ENCODE peak calls at places on chromosomes 1 and 21, in seven cellular contexts. One of them, this sample, is unnamed.

GRCh38 chr21:35027558-35028450 is 21.3 kb downstream of the RUNX1 start:
- DNase-seq in heart left ventricle: no peak
- DNase-seq in right cardiac atrium: no peak
- DNase-seq in lung: no peak
- DNase-seq in effector memory CD4-positive, alpha-beta T cell: no peak
- DNase-seq in psoas muscle: no peak
- DNase-seq in endodermal cell: no peak
- DNase-seq in this sample: no peak

GRCh38 chr1:221810406-221810805 is 68.5 kb upstream of the DUSP10 start:
- DNase-seq in psoas muscle: no peak
- DNase-seq in right cardiac atrium: no peak
- DNase-seq in lung: no peak
- DNase-seq in endodermal cell: no peak
- DNase-seq in effector memory CD4-positive, alpha-beta T cell: no peak
- DNase-seq in heart left ventricle: no peak
- DNase-seq in this sample: no peak

GRCh38 chr1:198775606-198776005 is 136.8 kb downstream of the PTPRC start:
- DNase-seq in effector memory CD4-positive, alpha-beta T cell: no peak
- DNase-seq in heart left ventricle: no peak
- DNase-seq in right cardiac atrium: no peak
- DNase-seq in lung: no peak
- DNase-seq in psoas muscle: no peak
- DNase-seq in endodermal cell: no peak
- DNase-seq in this sample: peak; percentile 15

GRCh38 chr1:86247553-86248279 is 91.1 kb upstream of the COL24A1 start:
- DNase-seq in heart left ventricle: no peak
- DNase-seq in psoas muscle: peak; percentile 64
- DNase-seq in right cardiac atrium: no peak
- DNase-seq in effector memory CD4-positive, alpha-beta T cell: no peak
- DNase-seq in lung: no peak
- DNase-seq in endodermal cell: no peak
- DNase-seq in this sample: no peak

GRCh38 chr1:151309851-151310323 is 17.3 kb downstream of the PI4KB start:
- DNase-seq in lung: no peak
- DNase-seq in heart left ventricle: no peak
- DNase-seq in psoas muscle: no peak
- DNase-seq in effector memory CD4-positive, alpha-beta T cell: no peak
- DNase-seq in right cardiac atrium: no peak
- DNase-seq in endodermal cell: peak; percentile 63
- DNase-seq in this sample: no peak

GRCh38 chr1:28871631-28872401 is 42.6 kb upstream of the EPB41 start:
- DNase-seq in lung: no peak
- DNase-seq in right cardiac atrium: no peak
- DNase-seq in endodermal cell: no peak
- DNase-seq in heart left ventricle: no peak
- DNase-seq in psoas muscle: no peak
- DNase-seq in effector memory CD4-positive, alpha-beta T cell: no peak
- DNase-seq in this sample: no peak

GRCh38 chr1:102790997-102791396 is 317.3 kb downstream of the COL11A1 start:
- DNase-seq in effector memory CD4-positive, alpha-beta T cell: no peak
- DNase-seq in endodermal cell: no peak
- DNase-seq in right cardiac atrium: no peak
- DNase-seq in lung: no peak
- DNase-seq in psoas muscle: no peak
- DNase-seq in heart left ventricle: no peak
- DNase-seq in this sample: no peak

GRCh38 chr1:39940253-39940652 is 14.7 kb upstream of the MFSD2A start:
- DNase-seq in endodermal cell: no peak
- DNase-seq in right cardiac atrium: peak; percentile 60
- DNase-seq in heart left ventricle: no peak
- DNase-seq in effector memory CD4-positive, alpha-beta T cell: no peak
- DNase-seq in psoas muscle: no peak
- DNase-seq in lung: no peak
- DNase-seq in this sample: no peak

GRCh38 chr1:94061513-94062443 is 59.2 kb downstream of the ABCA4 start:
- DNase-seq in psoas muscle: peak; percentile 73
- DNase-seq in endodermal cell: peak; percentile 92
- DNase-seq in right cardiac atrium: peak; percentile 81
- DNase-seq in effector memory CD4-positive, alpha-beta T cell: no peak
- DNase-seq in heart left ventricle: peak; percentile 78
- DNase-seq in lung: peak; percentile 74
- DNase-seq in this sample: peak; percentile 68

GRCh38 chr21:45640888-45641479 is 2.5 kb upstream of the PCBP3 start:
- DNase-seq in heart left ventricle: no peak
- DNase-seq in lung: no peak
- DNase-seq in effector memory CD4-positive, alpha-beta T cell: no peak
- DNase-seq in endodermal cell: peak; percentile 90
- DNase-seq in psoas muscle: no peak
- DNase-seq in right cardiac atrium: peak; percentile 64
- DNase-seq in this sample: peak; percentile 30

GRCh38 chr1:50047916-50048694 is 24.4 kb upstream of the AGBL4 start:
- DNase-seq in right cardiac atrium: peak; percentile 73
- DNase-seq in heart left ventricle: peak; percentile 56
- DNase-seq in effector memory CD4-positive, alpha-beta T cell: no peak
- DNase-seq in endodermal cell: peak; percentile 90
- DNase-seq in lung: no peak
- DNase-seq in psoas muscle: peak; percentile 36
- DNase-seq in this sample: peak; percentile 20

GRCh38 chr1:54384471-54384870 is 21.7 kb downstream of the SSBP3 start:
- DNase-seq in psoas muscle: no peak
- DNase-seq in endodermal cell: no peak
- DNase-seq in effector memory CD4-positive, alpha-beta T cell: no peak
- DNase-seq in lung: no peak
- DNase-seq in heart left ventricle: no peak
- DNase-seq in right cardiac atrium: no peak
- DNase-seq in this sample: no peak

GRCh38 chr1:169091480-169091941 is 15.0 kb upstream of the ATP1B1 start:
- DNase-seq in right cardiac atrium: no peak
- DNase-seq in psoas muscle: no peak
- DNase-seq in endodermal cell: no peak
- DNase-seq in heart left ventricle: no peak
- DNase-seq in effector memory CD4-positive, alpha-beta T cell: no peak
- DNase-seq in lung: no peak
- DNase-seq in this sample: no peak

GRCh38 chr21:34812510-34813265 is 143.9 kb downstream of the CLIC6 start:
- DNase-seq in effector memory CD4-positive, alpha-beta T cell: no peak
- DNase-seq in endodermal cell: no peak
- DNase-seq in psoas muscle: no peak
- DNase-seq in right cardiac atrium: no peak
- DNase-seq in lung: no peak
- DNase-seq in heart left ventricle: no peak
- DNase-seq in this sample: no peak

GRCh38 chr1:231564373-231564772 is 35.9 kb downstream of the TSNAX start:
- DNase-seq in heart left ventricle: no peak
- DNase-seq in endodermal cell: no peak
- DNase-seq in lung: no peak
- DNase-seq in psoas muscle: no peak
- DNase-seq in right cardiac atrium: no peak
- DNase-seq in effector memory CD4-positive, alpha-beta T cell: no peak
- DNase-seq in this sample: no peak

GRCh38 chr1:9066945-9067807 is 2.3 kb downstream of the SLC2A5 start:
- DNase-seq in right cardiac atrium: peak; percentile 81
- DNase-seq in heart left ventricle: peak; percentile 70
- DNase-seq in lung: peak; percentile 43
- DNase-seq in psoas muscle: peak; percentile 86
- DNase-seq in effector memory CD4-positive, alpha-beta T cell: no peak
- DNase-seq in endodermal cell: no peak
- DNase-seq in this sample: peak; percentile 18

GRCh38 chr1:159008744-159009188 is 941 bp upstream of the IFI16 start:
- DNase-seq in right cardiac atrium: no peak
- DNase-seq in psoas muscle: no peak
- DNase-seq in effector memory CD4-positive, alpha-beta T cell: peak; percentile 28
- DNase-seq in lung: no peak
- DNase-seq in endodermal cell: no peak
- DNase-seq in heart left ventricle: no peak
- DNase-seq in this sample: no peak

GRCh38 chr21:38420140-38420539 is 78.1 kb downstream of the ERG start:
- DNase-seq in lung: no peak
- DNase-seq in heart left ventricle: no peak
- DNase-seq in psoas muscle: no peak
- DNase-seq in right cardiac atrium: no peak
- DNase-seq in effector memory CD4-positive, alpha-beta T cell: no peak
- DNase-seq in endodermal cell: no peak
- DNase-seq in this sample: no peak

GRCh38 chr1:244394851-244395765 is 56.6 kb downstream of the ADSS2 start:
- DNase-seq in right cardiac atrium: no peak
- DNase-seq in psoas muscle: no peak
- DNase-seq in endodermal cell: peak; percentile 54
- DNase-seq in lung: no peak
- DNase-seq in effector memory CD4-positive, alpha-beta T cell: no peak
- DNase-seq in heart left ventricle: no peak
- DNase-seq in this sample: no peak

GRCh38 chr1:233625510-233625981 is 11.6 kb downstream of the KCNK1 start:
- DNase-seq in lung: no peak
- DNase-seq in psoas muscle: no peak
- DNase-seq in heart left ventricle: no peak
- DNase-seq in effector memory CD4-positive, alpha-beta T cell: no peak
- DNase-seq in endodermal cell: no peak
- DNase-seq in right cardiac atrium: no peak
- DNase-seq in this sample: no peak

GRCh38 chr1:167517535-167518330 is 596 bp downstream of the CD247 start:
- DNase-seq in effector memory CD4-positive, alpha-beta T cell: peak; percentile 85
- DNase-seq in heart left ventricle: no peak
- DNase-seq in lung: no peak
- DNase-seq in endodermal cell: no peak
- DNase-seq in psoas muscle: no peak
- DNase-seq in right cardiac atrium: peak; percentile 61
- DNase-seq in this sample: no peak

GRCh38 chr1:58143972-58144752 is 402.4 kb downstream of the OMA1 start:
- DNase-seq in lung: no peak
- DNase-seq in effector memory CD4-positive, alpha-beta T cell: no peak
- DNase-seq in endodermal cell: no peak
- DNase-seq in psoas muscle: no peak
- DNase-seq in right cardiac atrium: no peak
- DNase-seq in heart left ventricle: no peak
- DNase-seq in this sample: no peak

DNA sequence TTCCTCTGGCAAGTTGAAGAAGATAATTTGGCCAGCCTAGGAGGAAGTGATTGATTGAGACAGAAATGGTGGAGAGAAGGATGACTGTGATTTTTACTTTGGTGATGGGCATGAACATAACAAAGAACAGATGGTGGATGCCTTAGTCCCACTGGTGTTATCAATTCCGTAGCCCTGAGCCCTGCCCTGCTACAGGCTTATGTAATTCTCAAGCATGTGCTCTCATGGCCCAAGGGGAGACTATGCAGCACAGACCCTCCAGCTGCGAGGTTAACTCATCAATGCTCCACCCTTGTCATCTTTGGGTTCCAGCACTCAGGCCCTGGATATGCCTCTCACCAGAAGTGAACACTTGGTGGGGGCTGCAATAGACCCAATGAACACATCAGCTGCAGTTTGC is 62.7 kb upstream of the LRRC8D start:
- DNase-seq in lung: no peak
- DNase-seq in psoas muscle: no peak
- DNase-seq in effector memory CD4-positive, alpha-beta T cell: no peak
- DNase-seq in endodermal cell: no peak
- DNase-seq in heart left ventricle: no peak
- DNase-seq in right cardiac atrium: no peak
- DNase-seq in this sample: no peak
- H3K4me1 ChIP-seq in lung: peaks cover 6% of the 10 kb centered on the region
- H3K4me1 ChIP-seq in psoas muscle: no peaks in the 10 kb centered on the region
- H3K4me1 ChIP-seq in effector memory CD4-positive, alpha-beta T cell: peaks cover 31% of the 10 kb centered on the region
- H3K4me1 ChIP-seq in endodermal cell: peaks cover 17% of the 10 kb centered on the region
- H3K4me1 ChIP-seq in heart left ventricle: peaks cover 3% of the 10 kb centered on the region
- H3K4me1 ChIP-seq in right cardiac atrium: peaks cover 9% of the 10 kb centered on the region
- H3K4me1 ChIP-seq in this sample: no peaks in the 10 kb centered on the region

DNA sequence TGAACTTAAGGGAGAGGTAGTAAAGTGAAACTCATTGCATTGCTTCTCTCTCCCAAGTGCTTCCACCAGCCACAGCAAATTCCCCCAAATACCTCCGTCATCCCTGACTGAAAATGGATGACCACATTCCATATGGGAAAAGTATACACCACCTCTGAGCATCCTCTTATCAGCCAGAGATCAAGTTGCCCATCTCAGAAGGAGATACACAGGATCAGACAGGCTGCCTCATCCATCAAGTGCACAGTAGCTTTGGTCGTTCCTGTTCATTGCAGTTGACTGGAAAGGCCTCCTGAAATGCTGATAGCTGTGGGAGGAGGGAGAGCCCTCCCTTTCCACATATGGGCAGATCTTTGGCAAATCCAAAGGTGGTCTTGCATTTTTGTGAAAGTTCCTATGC is 208.8 kb upstream of the UBE2U start:
- DNase-seq in lung: no peak
- DNase-seq in right cardiac atrium: no peak
- DNase-seq in heart left ventricle: no peak
- DNase-seq in psoas muscle: no peak
- DNase-seq in effector memory CD4-positive, alpha-beta T cell: no peak
- DNase-seq in endodermal cell: no peak
- DNase-seq in this sample: no peak
- H3K4me3 ChIP-seq in lung: no peak overlapping the region
- H3K4me3 ChIP-seq in right cardiac atrium: no peak overlapping the region
- H3K4me3 ChIP-seq in heart left ventricle: no peak overlapping the region
- H3K4me3 ChIP-seq in psoas muscle: no peak overlapping the region
- H3K4me3 ChIP-seq in effector memory CD4-positive, alpha-beta T cell: no peak overlapping the region
- H3K4me3 ChIP-seq in endodermal cell: no peak overlapping the region
- H3K4me3 ChIP-seq in this sample: no peak overlapping the region

GRCh38 chr1:10299174-10299573 is 88.8 kb downstream of the KIF1B start:
- DNase-seq in right cardiac atrium: no peak
- DNase-seq in heart left ventricle: no peak
- DNase-seq in lung: no peak
- DNase-seq in effector memory CD4-positive, alpha-beta T cell: no peak
- DNase-seq in endodermal cell: no peak
- DNase-seq in psoas muscle: no peak
- DNase-seq in this sample: no peak
- H3K4me1 ChIP-seq in right cardiac atrium: no peaks in the 10 kb centered on the region
- H3K4me1 ChIP-seq in heart left ventricle: no peaks in the 10 kb centered on the region
- H3K4me1 ChIP-seq in lung: peaks cover 6% of the 10 kb centered on the region
- H3K4me1 ChIP-seq in effector memory CD4-positive, alpha-beta T cell: no peaks in the 10 kb centered on the region
- H3K4me1 ChIP-seq in endodermal cell: no peaks in the 10 kb centered on the region
- H3K4me1 ChIP-seq in psoas muscle: peaks cover 8% of the 10 kb centered on the region
- H3K4me1 ChIP-seq in this sample: no peaks in the 10 kb centered on the region

DNA sequence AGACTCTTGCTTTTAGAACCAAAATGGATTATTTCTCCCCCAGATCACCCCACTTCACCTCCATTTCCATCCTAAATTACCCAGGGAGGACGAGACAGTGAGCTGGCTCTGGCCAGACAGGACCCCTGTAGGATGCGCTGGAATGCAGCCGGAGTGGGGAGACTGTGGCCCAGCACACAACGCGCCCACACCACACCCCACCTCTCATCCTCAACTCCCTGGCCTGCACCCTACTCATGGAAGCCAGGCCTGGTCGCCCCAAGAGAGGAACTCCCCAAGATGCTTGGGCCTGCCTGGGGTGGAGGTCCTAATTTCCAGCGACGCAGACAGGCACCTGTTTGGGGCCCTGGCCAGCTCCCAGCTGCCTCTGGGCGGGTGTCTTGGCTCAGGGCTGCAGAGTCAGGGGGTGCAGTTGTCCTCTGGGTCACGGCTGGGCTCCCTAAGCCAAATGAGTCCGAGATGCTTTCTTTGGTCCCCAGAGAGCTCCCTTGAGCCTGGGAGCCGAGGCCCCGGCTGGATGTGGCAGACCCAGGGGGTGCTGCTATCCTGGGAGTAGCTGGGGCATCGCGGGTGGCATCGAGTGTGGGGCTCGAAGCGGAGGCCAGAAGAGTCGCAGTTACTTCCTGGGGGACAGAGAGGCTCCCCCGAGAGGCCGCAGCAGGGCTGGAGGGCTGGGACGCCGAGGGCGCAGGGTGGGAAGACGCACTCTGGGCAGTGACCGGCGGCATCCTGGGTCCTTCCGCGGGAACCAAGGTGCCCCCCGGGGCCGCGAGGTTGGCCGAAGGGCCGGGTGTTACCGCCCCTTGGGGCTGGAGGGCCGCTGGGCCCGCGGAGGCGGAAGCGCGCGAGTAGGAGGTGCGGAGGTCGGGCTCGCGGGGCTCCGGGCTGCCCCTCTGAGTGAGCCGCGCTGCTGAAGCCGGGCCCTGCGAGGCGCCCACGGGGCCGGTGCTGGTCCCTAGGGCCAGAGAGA is 10.4 kb downstream of the CLEC20A start:
- DNase-seq in lung: no peak
- DNase-seq in heart left ventricle: no peak
- DNase-seq in right cardiac atrium: no peak
- DNase-seq in psoas muscle: no peak
- DNase-seq in effector memory CD4-positive, alpha-beta T cell: no peak
- DNase-seq in endodermal cell: no peak
- DNase-seq in this sample: no peak
- H3K4me3 ChIP-seq in lung: no peak overlapping the region
- H3K4me3 ChIP-seq in heart left ventricle: peak overlapping the region; percentile 48
- H3K4me3 ChIP-seq in right cardiac atrium: peak overlapping the region; percentile 17
- H3K4me3 ChIP-seq in psoas muscle: peak overlapping the region; percentile 52
- H3K4me3 ChIP-seq in effector memory CD4-positive, alpha-beta T cell: no peak overlapping the region
- H3K4me3 ChIP-seq in endodermal cell: no peak overlapping the region
- H3K4me3 ChIP-seq in this sample: no peak overlapping the region